ENCODE peak calls at places on chromosomes 2 and 18, in six cellular contexts. E is heart right ventricle, N is GM23248, Y is AG04450, I is AG10803, Q is colonic mucosa. J is an unnamed sample.
A peak's percentile ranks its signal among the peaks of the same experiment; 100 is the strongest.

GRCh38 chr18:23067236-23067635 is 68.0 kb upstream of the CABLES1 start:
- DNase-seq in E (no peak), N (peak; percentile 18), Y (no peak), I (peak; percentile 47), Q (no peak), J (no peak)

GRCh38 chr2:147356157-147356556 is 488.7 kb upstream of the ACVR2A start:
- DNase-seq in E (no peak), N (no peak), Y (no peak), I (no peak), Q (no peak), J (no peak)

GRCh38 chr2:200179201-200179600 is 127.3 kb upstream of the SPATS2L start:
- DNase-seq in E (no peak), N (no peak), Y (no peak), I (no peak), Q (no peak), J (no peak)

GRCh38 chr2:226622484-226622883 is 177.1 kb downstream of the IRS1 start:
- DNase-seq in E (no peak), N (no peak), Y (no peak), I (no peak), Q (no peak), J (no peak)

GRCh38 chr18:23260932-23261590 is 125.8 kb downstream of the CABLES1 start:
- DNase-seq in E (no peak), N (no peak), Y (no peak), I (no peak), Q (no peak), J (no peak)

GRCh38 chr2:231890896-231891513 is 35.2 kb downstream of the NPPC start:
- DNase-seq in E (no peak), N (no peak), Y (no peak), I (no peak), Q (no peak), J (no peak)

GRCh38 chr2:231685349-231686191 is 22.8 kb upstream of the PTMA start:
- DNase-seq in E (no peak), N (no peak), Y (no peak), I (no peak), Q (no peak), J (no peak)

GRCh38 chr2:235544687-235544965 is 50.8 kb downstream of the AGAP1 start:
- DNase-seq in E (no peak), N (no peak), Y (no peak), I (no peak), Q (no peak), J (no peak)

GRCh38 chr2:75587954-75588587 is 27.3 kb upstream of the EVA1A start:
- DNase-seq in E (no peak), N (peak; percentile 93), Y (peak; percentile 69), I (peak; percentile 87), Q (no peak), J (no peak)

GRCh38 chr2:168246072-168246482 is 1.3 kb downstream of the STK39 start:
- DNase-seq in E (no peak), N (no peak), Y (no peak), I (no peak), Q (no peak), J (no peak)

GRCh38 chr18:7567487-7568425 is 640 bp downstream of the PTPRM start:
- DNase-seq in E (peak; percentile 43), N (peak; percentile 89), Y (no peak), I (peak; percentile 68), Q (peak; percentile 29), J (peak; percentile 48)

GRCh38 chr2:60485550-60485949 is 67.9 kb downstream of the BCL11A start:
- DNase-seq in E (peak; percentile 33), N (no peak), Y (no peak), I (peak; percentile 47), Q (no peak), J (no peak)

GRCh38 chr2:145543155-145543554 is 1023.2 kb upstream of the ZEB2 start:
- DNase-seq in E (no peak), N (no peak), Y (no peak), I (no peak), Q (no peak), J (no peak)

GRCh38 chr2:224208034-224208433 is 168.9 kb upstream of the SERPINE2 start:
- DNase-seq in E (no peak), N (peak; percentile 13), Y (no peak), I (peak; percentile 33), Q (no peak), J (no peak)

GRCh38 chr2:26493631-26494030 is 15.7 kb upstream of the OTOF start:
- DNase-seq in E (no peak), N (no peak), Y (no peak), I (no peak), Q (no peak), J (no peak)
- H3K4me3 ChIP-seq in E (no peak overlapping the region), N (no peak overlapping the region), Y (no peak overlapping the region), I (no peak overlapping the region), Q (no peak overlapping the region), J (no peak overlapping the region)

GRCh38 chr2:124647663-124648062 is 622.6 kb downstream of the CNTNAP5 start:
- DNase-seq in E (no peak), N (no peak), Y (no peak), I (no peak), Q (no peak), J (no peak)
- H3K4me3 ChIP-seq in E (no peak overlapping the region), N (no peak overlapping the region), Y (no peak overlapping the region), I (no peak overlapping the region), Q (no peak overlapping the region), J (no peak overlapping the region)

GRCh38 chr2:28893488-28893887 is 979 bp upstream of the WDR43 start:
- DNase-seq in E (no peak), N (no peak), Y (no peak), I (no peak), Q (no peak), J (peak; percentile 19)
- H3K4me3 ChIP-seq in E (no peak overlapping the region), N (no peak overlapping the region), Y (no peak overlapping the region), I (no peak overlapping the region), Q (no peak overlapping the region), J (no peak overlapping the region)

DNA sequence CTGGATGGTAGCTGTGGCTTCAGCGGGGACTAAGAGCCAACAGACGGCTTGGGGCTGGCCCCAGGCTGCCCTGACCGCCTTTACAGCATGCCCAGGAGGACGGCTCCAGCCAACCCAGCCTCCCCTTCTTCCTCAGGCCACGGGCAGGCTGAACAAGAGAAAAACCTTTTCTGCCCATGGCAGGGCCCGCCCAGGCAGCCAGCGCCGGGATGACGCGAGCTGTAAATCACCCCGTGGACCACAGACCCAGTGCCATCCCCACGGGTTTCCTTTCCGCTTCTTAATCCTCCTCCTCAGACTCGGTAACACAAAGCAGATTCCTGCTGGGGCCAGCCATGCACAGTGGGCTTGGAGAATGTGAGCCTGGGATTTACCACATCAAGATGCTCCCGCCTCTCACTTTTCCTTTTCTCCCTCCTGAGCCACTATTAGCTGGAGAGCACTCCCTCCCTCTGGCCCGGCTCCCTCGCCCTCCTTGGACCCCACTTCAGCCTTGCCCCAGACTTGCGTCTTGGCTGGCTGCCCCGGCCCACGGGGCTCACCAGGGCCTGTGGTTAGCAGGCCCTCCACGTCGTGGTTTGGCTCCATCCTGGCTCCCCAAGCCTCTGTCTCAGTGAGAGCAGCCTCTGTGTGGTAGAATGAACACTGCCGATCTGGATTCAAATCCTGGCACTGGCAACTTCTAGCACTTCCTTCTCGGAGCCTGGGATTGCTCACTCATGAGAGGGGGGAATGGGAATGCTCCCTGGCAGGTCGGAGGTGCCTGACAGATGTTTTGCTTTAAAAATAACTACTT is 31.4 kb downstream of the ATOH8 start:
- DNase-seq in E (no peak), N (peak; percentile 94), Y (no peak), I (peak; percentile 95), Q (no peak), J (no peak)
- H3K4me3 ChIP-seq in E (no peak overlapping the region), N (peak overlapping the region; percentile 42), Y (no peak overlapping the region), I (peak overlapping the region; percentile 27), Q (no peak overlapping the region), J (peak overlapping the region; percentile 8)

GRCh38 chr2:26010943-26011342 is 22.9 kb upstream of the RAB10 start:
- DNase-seq in E (no peak), N (no peak), Y (no peak), I (no peak), Q (no peak), J (no peak)
- H3K4me3 ChIP-seq in E (no peak overlapping the region), N (no peak overlapping the region), Y (no peak overlapping the region), I (no peak overlapping the region), Q (no peak overlapping the region), J (no peak overlapping the region)

GRCh38 chr2:133362061-133362476 is 206.2 kb downstream of the NCKAP5 start:
- DNase-seq in E (no peak), N (peak; percentile 71), Y (peak; percentile 26), I (peak; percentile 52), Q (no peak), J (no peak)
- H3K4me3 ChIP-seq in E (no peak overlapping the region), N (peak overlapping the region; percentile 37), Y (peak overlapping the region; percentile 1), I (peak overlapping the region; percentile 13), Q (no peak overlapping the region), J (no peak overlapping the region)

GRCh38 chr2:148875387-148876051 is 492 bp downstream of the KIF5C start:
- DNase-seq in E (no peak), N (peak; percentile 14), Y (no peak), I (no peak), Q (no peak), J (no peak)
- H3K4me3 ChIP-seq in E (peak overlapping the region; percentile 32), N (peak overlapping the region; percentile 37), Y (peak overlapping the region; percentile 32), I (no peak overlapping the region), Q (peak overlapping the region; percentile 44), J (peak overlapping the region; percentile 71)

GRCh38 chr18:48940854-48941531 is 9.8 kb downstream of the SMAD7 start:
- DNase-seq in E (no peak), N (no peak), Y (no peak), I (no peak), Q (no peak), J (no peak)
- H3K4me3 ChIP-seq in E (no peak overlapping the region), N (no peak overlapping the region), Y (peak overlapping the region; percentile 15), I (no peak overlapping the region), Q (no peak overlapping the region), J (peak overlapping the region; percentile 94)